ENCODE peak calls at places on chromosomes 1 and 21, in eight cellular contexts. P is activated T-cell treated with anti-CD3 and anti-CD28 coated beads, Interleukin-2, amount 50 U/mL, for 4 hours; G is lower lobe of right lung; R is NCI-H345; L is D721Med; Y is psoas muscle; F is stimulated activated naive CD8-positive, alpha-beta T cell treated with anti-CD3 and anti-CD28 coated beads, Interleukin-15, amount 100 ng/mL, for 72 hours; T is stimulated activated CD4-positive, alpha-beta T cell treated with anti-CD3 and anti-CD28 coated beads, Interleukin-15, amount 100 ng/mL, for 24 hours. U is an unnamed sample.

GRCh38 chr21:41349607-41350390 is 12.0 kb upstream of the MX2 start:
- DNase-seq in T (no peak), G (no peak), L (no peak), P (no peak), Y (no peak), F (no peak), R (no peak), U (no peak)

GRCh38 chr1:46489169-46489637 is 433 bp upstream of the DMBX1 start:
- DNase-seq in F (peak), Y (no peak), P (peak), L (no peak), G (no peak), R (peak), T (peak), U (no peak)

GRCh38 chr1:181538836-181539235 is 55.5 kb downstream of the CACNA1E start:
- DNase-seq in R (no peak), G (no peak), L (no peak), F (no peak), Y (no peak), T (no peak), P (no peak), U (no peak)

GRCh38 chr1:97936976-97937375 is 16.1 kb upstream of the DPYD start:
- DNase-seq in G (no peak), Y (no peak), F (no peak), T (no peak), P (no peak), L (no peak), R (no peak), U (peak)

GRCh38 chr1:174222166-174222949 is 63.0 kb downstream of the RABGAP1L start:
- DNase-seq in L (no peak), P (no peak), T (no peak), F (no peak), Y (no peak), R (no peak), G (no peak), U (no peak)

GRCh38 chr1:237124856-237125462 is 83.0 kb downstream of the RYR2 start:
- DNase-seq in R (no peak), Y (no peak), T (no peak), F (no peak), G (no peak), P (no peak), L (no peak), U (no peak)

GRCh38 chr1:240122639-240123604 is 31.2 kb downstream of the FMN2 start:
- DNase-seq in P (no peak), Y (no peak), T (no peak), R (peak), L (no peak), F (no peak), G (peak), U (no peak)

GRCh38 chr1:108513114-108513513 is 46.8 kb upstream of the EEIG2 start:
- DNase-seq in G (no peak), T (no peak), L (no peak), Y (no peak), P (no peak), F (no peak), R (no peak), U (no peak)

GRCh38 chr1:55987491-55988255 is 591.7 kb downstream of the PLPP3 start:
- DNase-seq in T (no peak), F (no peak), G (no peak), L (no peak), P (no peak), R (no peak), Y (no peak), U (no peak)

GRCh38 chr1:32516402-32516801 is 22.8 kb upstream of the ZBTB8A start:
- DNase-seq in T (no peak), L (no peak), G (no peak), F (no peak), Y (no peak), P (no peak), R (no peak), U (no peak)

GRCh38 chr1:6700853-6701436 is 671 bp downstream of the DNAJC11 start:
- DNase-seq in Y (no peak), R (no peak), T (no peak), G (no peak), F (no peak), L (no peak), P (no peak), U (no peak)

GRCh38 chr1:43441894-43442632 is 11.7 kb downstream of the HYI start:
- DNase-seq in P (no peak), F (peak), L (no peak), T (no peak), G (no peak), Y (no peak), R (no peak), U (peak)

GRCh38 chr21:16055012-16055411 is 325.2 kb downstream of the USP25 start:
- DNase-seq in L (no peak), G (no peak), P (no peak), Y (no peak), T (no peak), F (no peak), R (no peak), U (no peak)

GRCh38 chr1:208047476-208047934 is 136.6 kb upstream of the CD34 start:
- DNase-seq in G (peak), Y (peak), L (no peak), R (no peak), F (no peak), T (no peak), P (no peak), U (peak)

GRCh38 chr21:33908760-33909159 is 6.8 kb downstream of the ATP5PO start:
- DNase-seq in F (peak), T (peak), P (no peak), L (no peak), G (no peak), Y (no peak), R (no peak), U (no peak)

GRCh38 chr1:202159534-202160371 is 649 bp downstream of the PTPN7 start:
- DNase-seq in F (peak), G (no peak), L (no peak), R (no peak), Y (no peak), T (peak), P (peak), U (no peak)

GRCh38 chr1:203278087-203278884 is 27.0 kb upstream of the BTG2 start:
- DNase-seq in G (peak), T (no peak), L (no peak), R (no peak), F (no peak), P (no peak), Y (peak), U (peak)

GRCh38 chr1:155261401-155261887 is 716 bp downstream of the SCAMP3 start:
- DNase-seq in F (peak), P (no peak), G (no peak), T (peak), Y (no peak), L (no peak), R (no peak), U (no peak)

GRCh38 chr1:5324903-5325302 is 667.3 kb downstream of the NPHP4 start:
- DNase-seq in L (no peak), G (no peak), T (no peak), F (no peak), Y (no peak), R (no peak), P (no peak), U (no peak)

GRCh38 chr1:23865543-23865930 is 2.6 kb downstream of the FUCA1 start:
- DNase-seq in Y (no peak), R (no peak), P (no peak), L (no peak), T (no peak), G (no peak), F (no peak), U (no peak)

GRCh38 chr21:46366966-46367365 is 43.0 kb downstream of the PCNT start:
- DNase-seq in F (no peak), G (no peak), R (no peak), L (no peak), T (no peak), Y (no peak), P (no peak), U (no peak)

GRCh38 chr1:234774971-234775370 is 165.0 kb upstream of the IRF2BP2 start:
- DNase-seq in P (no peak), G (no peak), F (no peak), Y (no peak), L (no peak), T (no peak), R (no peak), U (no peak)

GRCh38 chr1:36653850-36654249 is 171.1 kb upstream of the CSF3R start:
- DNase-seq in G (no peak), L (no peak), Y (peak), F (no peak), T (no peak), P (no peak), R (peak), U (no peak)

GRCh38 chr1:4702927-4703326 is 48.5 kb downstream of the AJAP1 start:
- DNase-seq in T (no peak), L (no peak), Y (no peak), G (no peak), R (peak), F (no peak), P (no peak), U (no peak)

GRCh38 chr1:39105841-39106765 is 80.0 kb downstream of the NDUFS5 start:
- DNase-seq in R (peak), L (no peak), P (peak), G (peak), Y (peak), T (peak), F (peak), U (peak)

GRCh38 chr1:30111431-30111830 is 612.0 kb downstream of the MATN1 start:
- DNase-seq in L (peak), Y (peak), G (no peak), T (peak), R (peak), F (peak), P (no peak), U (peak)

GRCh38 chr1:92948071-92948470 is 13.2 kb downstream of the DIPK1A start:
- DNase-seq in F (no peak), R (no peak), L (no peak), Y (no peak), G (no peak), T (no peak), P (no peak), U (no peak)